ENCODE peak calls at places on chromosome 9, in five cellular contexts. Y is choroid plexus epithelial cell, H is ascending aorta, S is fibroblast of mammary gland, Z is left ventricle myocardium inferior. N is an unnamed sample.

GRCh38 chr9:136048560-136049411 is 46.3 kb downstream of the NACC2 start:
- DNase-seq in Z (no peak), H (no peak), S (no peak), Y (no peak), N (no peak)

GRCh38 chr9:68515304-68516017 is 25.2 kb downstream of the TMEM252 start:
- DNase-seq in Z (no peak), S (peak), H (peak), Y (peak), N (no peak)

GRCh38 chr9:85478847-85479246 is 262.9 kb downstream of the AGTPBP1 start:
- DNase-seq in S (no peak), Y (no peak), Z (no peak), H (no peak), N (no peak)

GRCh38 chr9:18058564-18058963 is 415.4 kb upstream of the ADAMTSL1 start:
- DNase-seq in S (no peak), H (no peak), Y (no peak), Z (no peak), N (no peak)

GRCh38 chr9:21102311-21102710 is 24.6 kb upstream of the IFNB1 start:
- DNase-seq in Z (no peak), Y (peak), S (peak), H (no peak), N (no peak)

GRCh38 chr9:124559871-124560270 is 52.7 kb upstream of the NR5A1 start:
- DNase-seq in H (no peak), S (peak), Y (peak), Z (no peak), N (peak)

GRCh38 chr9:70003786-70004185 is 39.9 kb upstream of the MAMDC2 start:
- DNase-seq in H (no peak), S (peak), Z (no peak), Y (peak), N (no peak)

GRCh38 chr9:2725126-2725525 is 7.8 kb downstream of the KCNV2 start:
- DNase-seq in H (no peak), S (no peak), Z (no peak), Y (no peak), N (no peak)

GRCh38 chr9:211036-211435 is 3.6 kb upstream of the DOCK8 start:
- DNase-seq in S (no peak), Y (no peak), H (no peak), Z (no peak), N (no peak)

GRCh38 chr9:16012621-16013020 is 459.8 kb downstream of the CCDC171 start:
- DNase-seq in S (peak), H (no peak), Y (peak), Z (no peak), N (no peak)

GRCh38 chr9:87725900-87726709 is at the start of gene CTSL:
- DNase-seq in Z (peak), Y (peak), S (peak), H (peak), N (peak)

GRCh38 chr9:127734747-127735529 is at the start of gene TOR2A:
- DNase-seq in S (peak), Y (peak), H (peak), Z (peak), N (peak)

GRCh38 chr9:136240941-136241340 is 4.7 kb downstream of the QSOX2 start:
- DNase-seq in Y (no peak), Z (no peak), S (no peak), H (no peak), N (no peak)

GRCh38 chr9:5791870-5792269 is 41.0 kb downstream of the ERMP1 start:
- DNase-seq in Z (no peak), Y (no peak), H (no peak), S (no peak), N (no peak)

GRCh38 chr9:124844291-124844690 is 9.0 kb upstream of the WDR38 start:
- DNase-seq in Y (no peak), H (no peak), Z (no peak), S (no peak), N (no peak)

GRCh38 chr9:72394061-72394460 is 29.1 kb upstream of the ZFAND5 start:
- DNase-seq in S (no peak), Y (no peak), Z (no peak), H (no peak), N (no peak)

GRCh38 chr9:101400120-101400519 is 1.5 kb downstream of the ZNF189 start:
- DNase-seq in H (no peak), Y (peak), Z (peak), S (peak), N (no peak)

GRCh38 chr9:99807276-99807852 is 14.3 kb upstream of the NR4A3 start:
- DNase-seq in Y (peak), H (peak), S (peak), Z (peak), N (no peak)
- TF ChIP-seq CTCF in Y (peak), H (peak), S (peak), Z (peak), N (peak)

GRCh38 chr9:76574171-76574767 is 115.3 kb downstream of the GCNT1 start:
- DNase-seq in Z (no peak), H (no peak), S (peak), Y (no peak), N (no peak)

GRCh38 chr9:76570820-76571219 is 111.8 kb downstream of the GCNT1 start:
- DNase-seq in Y (no peak), S (no peak), Z (no peak), H (no peak), N (no peak)

GRCh38 chr9:76567086-76567485 is 108.1 kb downstream of the GCNT1 start:
- DNase-seq in Z (no peak), S (peak), Y (no peak), H (no peak), N (no peak)

GRCh38 chr9:76572205-76572550 is 113.2 kb downstream of the GCNT1 start:
- DNase-seq in Z (no peak), H (no peak), S (no peak), Y (no peak), N (no peak)

DNA sequence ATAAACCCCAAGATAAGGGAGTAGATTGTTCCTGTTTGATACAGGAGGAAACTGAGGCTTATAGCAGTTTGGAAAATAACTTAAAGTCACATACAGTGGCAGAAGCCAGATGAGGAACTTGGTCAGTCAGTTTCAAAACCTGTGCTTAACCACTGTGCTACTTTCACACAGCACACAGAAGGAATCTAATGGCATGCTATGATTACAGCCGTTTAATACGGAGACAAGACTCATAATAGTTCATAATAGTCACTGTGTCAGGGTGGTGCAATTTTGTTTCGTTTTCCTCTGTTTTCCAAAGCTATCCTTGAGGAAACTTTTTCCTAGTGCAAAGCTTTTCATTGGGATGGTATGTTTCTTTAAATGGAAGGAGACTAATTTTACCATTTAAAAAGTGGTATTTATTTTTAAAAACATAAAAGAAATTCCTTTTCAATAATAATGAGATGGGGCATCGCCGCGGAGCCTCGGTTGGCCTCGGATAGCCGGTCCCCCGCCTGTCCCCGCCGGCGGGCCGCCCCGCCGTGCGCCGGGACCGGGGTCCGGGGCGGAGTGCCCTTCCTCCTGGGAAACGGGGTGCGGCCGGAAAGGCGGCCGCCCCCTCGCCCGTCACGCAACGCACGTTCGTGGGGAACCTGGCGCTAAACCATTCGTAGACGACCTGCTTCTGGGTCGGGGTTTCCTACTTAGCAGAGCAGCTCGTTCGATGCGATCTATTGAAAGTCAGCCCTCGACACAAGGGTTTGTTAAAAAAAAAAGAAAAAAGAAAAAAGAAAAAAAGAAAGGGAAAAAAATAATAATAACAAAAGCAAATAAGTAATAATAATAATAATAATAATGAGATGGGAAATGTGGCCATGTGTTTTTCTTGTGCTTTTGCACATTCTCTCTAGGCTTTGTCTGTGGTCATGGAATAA is 112.6 kb downstream of the GCNT1 start:
- DNase-seq in S (peak), H (no peak), Z (no peak), Y (peak), N (no peak)
- H3K4me3 ChIP-seq in S (peak), H (peak), Z (peak), Y (peak), N (peak)

DNA sequence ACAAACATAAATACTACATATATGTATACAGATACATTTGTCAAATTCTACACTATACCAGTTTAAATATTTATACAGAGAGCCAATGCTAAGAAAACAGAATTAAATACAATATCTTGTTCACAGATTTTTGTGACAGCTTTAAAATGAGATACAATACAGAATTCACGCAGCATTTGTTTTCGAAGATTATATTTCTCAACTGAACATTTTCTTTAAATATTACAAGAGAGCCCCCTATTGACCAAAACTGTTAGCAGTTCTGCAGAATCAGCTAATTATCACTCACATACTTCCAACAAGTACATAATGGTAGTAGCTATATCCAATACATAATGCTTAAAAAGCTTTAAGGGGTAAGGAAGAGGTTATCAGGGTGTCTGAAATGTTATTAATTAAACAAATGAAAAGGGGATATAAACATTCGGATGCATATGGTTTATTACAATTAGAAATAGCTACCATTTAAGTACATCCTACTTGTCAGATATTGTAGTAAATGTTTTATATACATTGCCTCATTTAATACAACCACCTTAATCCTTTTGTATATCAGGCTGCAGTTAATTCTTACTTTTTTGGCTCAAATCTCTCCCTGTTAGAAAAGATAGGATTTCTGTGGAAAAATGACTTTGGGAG is 31.7 kb downstream of the ZDHHC21 start:
- DNase-seq in H (no peak), Y (peak), S (peak), Z (no peak), N (no peak)
- TF ChIP-seq CTCF in H (peak), Y (no peak), S (peak), Z (peak), N (peak)

DNA sequence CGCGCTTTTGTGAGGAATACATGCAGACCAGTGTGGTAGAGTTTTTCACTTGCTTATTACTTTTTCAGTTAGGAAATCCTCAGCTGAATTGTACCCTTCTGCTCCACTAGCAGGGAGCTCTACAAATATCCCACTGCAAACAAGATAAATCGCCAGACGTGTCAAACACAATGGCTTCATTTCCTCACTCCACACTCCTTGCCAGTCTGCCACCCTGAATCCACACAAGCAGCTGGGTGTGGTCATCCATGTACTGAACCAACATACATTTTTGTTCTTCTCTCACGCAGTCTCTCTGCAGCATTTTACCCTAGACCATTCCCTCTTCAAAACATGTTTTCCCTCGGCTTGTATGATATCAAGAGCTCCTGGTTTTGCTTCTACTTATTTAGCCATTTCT is 3.7 kb upstream of the ROR2 start:
- DNase-seq in S (no peak), Y (no peak), H (no peak), Z (no peak), N (no peak)
- H3K4me3 ChIP-seq in S (no peak), Y (no peak), H (no peak), Z (no peak), N (no peak)

GRCh38 chr9:134503301-134504105 is 138.1 kb upstream of the COL5A1 start:
- DNase-seq in H (no peak), S (no peak), Z (peak), Y (no peak), N (no peak)

GRCh38 chr9:134500931-134501265 is 140.7 kb upstream of the COL5A1 start:
- DNase-seq in H (no peak), Z (peak), Y (no peak), S (no peak), N (no peak)

GRCh38 chr9:134504106-134504385 is 137.6 kb upstream of the COL5A1 start:
- DNase-seq in H (no peak), S (no peak), Z (no peak), Y (no peak), N (no peak)

GRCh38 chr9:134501266-134502181 is 140.1 kb upstream of the COL5A1 start:
- DNase-seq in S (no peak), Y (no peak), Z (peak), H (no peak), N (no peak)

GRCh38 chr9:134502261-134503211 is 139.1 kb upstream of the COL5A1 start:
- DNase-seq in Y (peak), Z (peak), H (no peak), S (peak), N (peak)
- TF ChIP-seq CTCF in Y (no peak), Z (no peak), H (no peak), S (no peak), N (no peak)

DNA sequence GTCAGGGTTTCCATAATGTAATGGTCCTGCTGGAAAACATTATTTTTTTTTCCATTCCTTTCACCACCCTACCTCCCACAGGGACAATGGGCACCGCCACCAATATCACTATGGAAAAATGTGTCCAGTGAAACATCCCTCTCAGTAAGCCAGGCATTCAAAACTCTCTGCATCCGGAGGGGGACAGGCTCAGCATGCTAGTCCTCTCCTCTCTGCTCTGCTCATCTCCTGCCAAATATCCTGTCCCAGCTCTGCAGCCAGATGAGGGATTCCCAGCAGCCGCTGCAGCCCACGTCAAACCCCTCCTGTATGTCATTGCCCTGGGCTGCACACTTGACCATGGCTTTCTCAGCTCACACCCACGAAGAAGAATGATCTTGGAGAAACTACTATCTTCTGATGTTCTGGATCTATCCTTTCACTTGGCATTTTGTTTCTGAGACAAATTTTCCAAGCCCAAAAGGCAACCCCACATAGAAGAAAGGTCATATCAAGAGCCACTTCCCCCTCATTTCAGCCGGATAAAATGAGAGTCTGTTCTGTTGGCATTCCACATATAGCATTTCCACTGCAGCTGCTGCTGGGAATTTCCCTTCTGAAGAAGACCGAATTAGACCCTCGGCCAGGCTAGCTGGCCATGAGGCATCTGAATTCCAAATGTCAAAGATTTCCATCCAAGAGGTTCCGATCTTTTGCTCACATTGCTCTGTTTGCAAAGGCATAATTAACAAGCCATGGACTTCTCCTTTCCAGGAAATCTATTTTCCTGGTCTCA is 338.0 kb downstream of the ACTL7B start:
- DNase-seq in Z (no peak), Y (no peak), S (peak), H (no peak), N (no peak)
- H3K4me3 ChIP-seq in Z (no peak), Y (no peak), S (no peak), H (no peak), N (no peak)

GRCh38 chr9:32552172-32552872 is at the start of the genes SMIM27 and TOPORS:
- DNase-seq in S (peak), Z (peak), H (peak), Y (peak), N (peak)
- TF ChIP-seq CTCF in S (no peak), Z (peak), H (no peak), Y (no peak), N (no peak)

N was measured in HFF-Myc.